ENCODE peak calls at places on chromosomes 13 and 19, in eight cellular contexts. L is lower lobe of right lung, D is AG09309, S is fibroblast of pulmonary artery, O is endodermal cell, Q is HS-27A, I is amygdala, V is NCI-H2081. U is an unnamed sample.

GRCh38 chr13:90510319-90510718 is 837.2 kb upstream of the MIR17HG start:
- DNase-seq in L (no peak), D (no peak), S (no peak), O (no peak), Q (peak), I (no peak), V (no peak), U (no peak)

GRCh38 chr13:111508902-111509509 is 188.6 kb downstream of the TEX29 start:
- DNase-seq in L (no peak), D (no peak), S (no peak), O (no peak), Q (no peak), I (no peak), V (no peak), U (no peak)

GRCh38 chr13:29583073-29583785 is 12.3 kb downstream of the SLC7A1 start:
- DNase-seq in L (no peak), D (peak), S (no peak), O (peak), Q (no peak), I (no peak), V (no peak), U (peak)

GRCh38 chr13:112434032-112434431 is 57.9 kb downstream of the SPACA7 start:
- DNase-seq in L (no peak), D (no peak), S (no peak), O (no peak), Q (no peak), I (no peak), V (no peak), U (no peak)

GRCh38 chr19:4032436-4032835 is 24.9 kb downstream of the PIAS4 start:
- DNase-seq in L (no peak), D (no peak), S (no peak), O (no peak), Q (no peak), I (no peak), V (peak), U (no peak)

GRCh38 chr19:38617764-38618589 is at the start of gene MAP4K1:
- DNase-seq in L (peak), D (no peak), S (no peak), O (peak), Q (no peak), I (no peak), V (peak), U (no peak)

GRCh38 chr19:29287061-29287460 is 74.1 kb upstream of the UQCRFS1 start:
- DNase-seq in L (no peak), D (no peak), S (no peak), O (no peak), Q (no peak), I (no peak), V (no peak), U (no peak)

GRCh38 chr19:16326401-16327130 is 1.9 kb downstream of the KLF2 start:
- DNase-seq in L (peak), D (no peak), S (peak), O (peak), Q (no peak), I (no peak), V (no peak), U (no peak)

GRCh38 chr13:99864627-99864990 is 107.0 kb downstream of the ZIC5 start:
- DNase-seq in L (no peak), D (no peak), S (no peak), O (peak), Q (no peak), I (no peak), V (peak), U (no peak)

GRCh38 chr19:19259741-19260140 is 13.4 kb downstream of the TM6SF2 start:
- DNase-seq in L (no peak), D (no peak), S (peak), O (peak), Q (no peak), I (no peak), V (peak), U (no peak)

GRCh38 chr13:56189439-56189838 is 951.3 kb upstream of the PRR20A start:
- DNase-seq in L (no peak), D (no peak), S (no peak), O (peak), Q (no peak), I (no peak), V (peak), U (no peak)

GRCh38 chr13:75359266-75359665 is 122.7 kb downstream of the TBC1D4 start:
- DNase-seq in L (no peak), D (peak), S (peak), O (no peak), Q (peak), I (no peak), V (no peak), U (peak)

GRCh38 chr19:23718802-23719201 is 31.8 kb upstream of the ZNF675 start:
- DNase-seq in L (no peak), D (no peak), S (no peak), O (peak), Q (no peak), I (no peak), V (no peak), U (no peak)

GRCh38 chr19:52270266-52270885 is 989 bp downstream of the ZNF766 start:
- DNase-seq in L (no peak), D (no peak), S (no peak), O (peak), Q (no peak), I (no peak), V (peak), U (no peak)

GRCh38 chr13:112956516-112957294 is 12.3 kb upstream of the MCF2L start:
- DNase-seq in L (no peak), D (no peak), S (no peak), O (no peak), Q (no peak), I (no peak), V (no peak), U (no peak)

GRCh38 chr13:99980201-99981114 is 1.1 kb upstream of the ZIC2 start:
- DNase-seq in L (no peak), D (no peak), S (peak), O (peak), Q (no peak), I (peak), V (peak), U (peak)

GRCh38 chr13:97125810-97126738 is 96.1 kb upstream of the MBNL2 start:
- DNase-seq in L (no peak), D (no peak), S (peak), O (no peak), Q (no peak), I (no peak), V (no peak), U (no peak)

GRCh38 chr19:7926021-7926726 is at the start of gene CTXN1:
- DNase-seq in L (peak), D (no peak), S (peak), O (peak), Q (no peak), I (no peak), V (peak), U (no peak)

GRCh38 chr13:110123041-110123809 is 183.7 kb downstream of the COL4A1 start:
- DNase-seq in L (no peak), D (no peak), S (no peak), O (peak), Q (no peak), I (no peak), V (peak), U (no peak)